ENCODE peak calls at places on chromosomes 3 and 15, in four cellular contexts. V, M, P and O are unnamed samples.

GRCh38 chr3:72259755-72260589 is 475.0 kb upstream of the PROK2 start:
- DNase-seq in V (peak), M (no peak), P (no peak), O (no peak)

GRCh38 chr15:36301931-36302330 is 277.5 kb upstream of the CDIN1 start:
- DNase-seq in V (no peak), M (no peak), P (no peak), O (no peak)

GRCh38 chr15:48475600-48476395 is 144.6 kb downstream of the DUT start:
- DNase-seq in V (no peak), M (no peak), P (no peak), O (peak)

GRCh38 chr3:188196232-188196990 is 42.5 kb downstream of the LPP start:
- DNase-seq in V (no peak), M (no peak), P (no peak), O (peak)

GRCh38 chr3:10283638-10284037 is 9.1 kb downstream of the GHRL start:
- DNase-seq in V (no peak), M (peak), P (no peak), O (no peak)

GRCh38 chr3:97720417-97720816 is 44.1 kb upstream of the ARL6 start:
- DNase-seq in V (peak), M (peak), P (no peak), O (no peak)

GRCh38 chr3:52352566-52352965 is 36.4 kb downstream of the DNAH1 start:
- DNase-seq in V (no peak), M (no peak), P (no peak), O (peak)

GRCh38 chr15:22939051-22939450 is 41.1 kb downstream of the CYFIP1 start:
- DNase-seq in V (no peak), M (no peak), P (no peak), O (no peak)

GRCh38 chr3:159260049-159260662 is 458.3 kb downstream of the MFSD1 start:
- DNase-seq in V (peak), M (peak), P (peak), O (peak)

GRCh38 chr15:39735120-39735717 is 47.4 kb downstream of the FSIP1 start:
- DNase-seq in V (no peak), M (no peak), P (no peak), O (no peak)

GRCh38 chr15:88513195-88513594 is 33.3 kb downstream of the DET1 start:
- DNase-seq in V (peak), M (no peak), P (no peak), O (peak)